ENCODE peak calls at places on chromosomes 3 and 15, in seven cellular contexts. One of them, this sample, is unnamed.
A peak's percentile ranks its signal among the peaks of the same experiment; 100 is the strongest.

GRCh38 chr3:72632129-72632528 is 216.1 kb downstream of the SHQ1 start:
- DNase-seq in Peyer's patch: no peak
- DNase-seq in MM.1S: no peak
- DNase-seq in right lobe of liver: no peak
- DNase-seq in stomach: no peak
- DNase-seq in AG04449: no peak
- DNase-seq in GM06990: no peak
- DNase-seq in this sample: no peak

GRCh38 chr3:197352382-197352781 is 54.0 kb upstream of the DLG1 start:
- DNase-seq in Peyer's patch: no peak
- DNase-seq in MM.1S: no peak
- DNase-seq in right lobe of liver: no peak
- DNase-seq in stomach: peak; percentile 67
- DNase-seq in AG04449: no peak
- DNase-seq in GM06990: no peak
- DNase-seq in this sample: no peak

GRCh38 chr3:66363133-66363532 is 137.7 kb downstream of the LRIG1 start:
- DNase-seq in Peyer's patch: no peak
- DNase-seq in MM.1S: no peak
- DNase-seq in right lobe of liver: no peak
- DNase-seq in stomach: no peak
- DNase-seq in AG04449: no peak
- DNase-seq in GM06990: no peak
- DNase-seq in this sample: no peak

GRCh38 chr3:74534611-74535010 is 79.8 kb downstream of the CNTN3 start:
- DNase-seq in Peyer's patch: no peak
- DNase-seq in MM.1S: no peak
- DNase-seq in right lobe of liver: no peak
- DNase-seq in stomach: no peak
- DNase-seq in AG04449: no peak
- DNase-seq in GM06990: no peak
- DNase-seq in this sample: no peak

GRCh38 chr3:66398228-66399025 is 102.4 kb downstream of the LRIG1 start:
- DNase-seq in Peyer's patch: no peak
- DNase-seq in MM.1S: no peak
- DNase-seq in right lobe of liver: no peak
- DNase-seq in stomach: no peak
- DNase-seq in AG04449: no peak
- DNase-seq in GM06990: no peak
- DNase-seq in this sample: no peak

GRCh38 chr3:124007186-124007585 is 15.3 kb upstream of the ROPN1 start:
- DNase-seq in Peyer's patch: no peak
- DNase-seq in MM.1S: no peak
- DNase-seq in right lobe of liver: no peak
- DNase-seq in stomach: no peak
- DNase-seq in AG04449: no peak
- DNase-seq in GM06990: no peak
- DNase-seq in this sample: no peak

GRCh38 chr15:94027571-94027970 is 203.8 kb upstream of the MCTP2 start:
- DNase-seq in Peyer's patch: no peak
- DNase-seq in MM.1S: no peak
- DNase-seq in right lobe of liver: no peak
- DNase-seq in stomach: no peak
- DNase-seq in AG04449: no peak
- DNase-seq in GM06990: no peak
- DNase-seq in this sample: no peak

GRCh38 chr3:20503394-20504082 is 317.5 kb upstream of the SGO1 start:
- DNase-seq in Peyer's patch: no peak
- DNase-seq in MM.1S: peak; percentile 12
- DNase-seq in right lobe of liver: peak; percentile 19
- DNase-seq in stomach: no peak
- DNase-seq in AG04449: no peak
- DNase-seq in GM06990: no peak
- DNase-seq in this sample: no peak

GRCh38 chr3:59809750-59810444 is 760.1 kb upstream of the CFAP20DC start:
- DNase-seq in Peyer's patch: no peak
- DNase-seq in MM.1S: no peak
- DNase-seq in right lobe of liver: no peak
- DNase-seq in stomach: no peak
- DNase-seq in AG04449: no peak
- DNase-seq in GM06990: peak; percentile 10
- DNase-seq in this sample: no peak

GRCh38 chr15:89463113-89463512 is 33.3 kb downstream of the RHCG start:
- DNase-seq in Peyer's patch: no peak
- DNase-seq in MM.1S: no peak
- DNase-seq in right lobe of liver: no peak
- DNase-seq in stomach: no peak
- DNase-seq in AG04449: no peak
- DNase-seq in GM06990: no peak
- DNase-seq in this sample: no peak

GRCh38 chr15:96804754-96805153 is 474.3 kb downstream of the NR2F2 start:
- DNase-seq in Peyer's patch: no peak
- DNase-seq in MM.1S: no peak
- DNase-seq in right lobe of liver: no peak
- DNase-seq in stomach: no peak
- DNase-seq in AG04449: no peak
- DNase-seq in GM06990: no peak
- DNase-seq in this sample: no peak

GRCh38 chr3:181717505-181717904 is 5.8 kb downstream of the SOX2 start:
- DNase-seq in Peyer's patch: no peak
- DNase-seq in MM.1S: no peak
- DNase-seq in right lobe of liver: no peak
- DNase-seq in stomach: no peak
- DNase-seq in AG04449: no peak
- DNase-seq in GM06990: no peak
- DNase-seq in this sample: no peak

GRCh38 chr3:139534444-139534812 is 5.1 kb downstream of the RBP1 start:
- DNase-seq in Peyer's patch: peak; percentile 46
- DNase-seq in MM.1S: no peak
- DNase-seq in right lobe of liver: peak; percentile 46
- DNase-seq in stomach: peak; percentile 37
- DNase-seq in AG04449: peak; percentile 33
- DNase-seq in GM06990: no peak
- DNase-seq in this sample: peak; percentile 50

GRCh38 chr3:196082471-196082971 is 631 bp upstream of the TFRC start:
- DNase-seq in Peyer's patch: no peak
- DNase-seq in MM.1S: no peak
- DNase-seq in right lobe of liver: no peak
- DNase-seq in stomach: no peak
- DNase-seq in AG04449: no peak
- DNase-seq in GM06990: no peak
- DNase-seq in this sample: no peak

GRCh38 chr15:91795281-91795680 is 58.2 kb upstream of the SLCO3A1 start:
- DNase-seq in Peyer's patch: no peak
- DNase-seq in MM.1S: no peak
- DNase-seq in right lobe of liver: no peak
- DNase-seq in stomach: no peak
- DNase-seq in AG04449: no peak
- DNase-seq in GM06990: no peak
- DNase-seq in this sample: no peak

GRCh38 chr15:75065467-75065850 is 42.1 kb downstream of the PPCDC start:
- DNase-seq in Peyer's patch: peak; percentile 45
- DNase-seq in MM.1S: peak; percentile 62
- DNase-seq in right lobe of liver: no peak
- DNase-seq in stomach: no peak
- DNase-seq in AG04449: no peak
- DNase-seq in GM06990: no peak
- DNase-seq in this sample: no peak

GRCh38 chr3:100695696-100696095 is 13.6 kb upstream of the TFG start:
- DNase-seq in Peyer's patch: no peak
- DNase-seq in MM.1S: no peak
- DNase-seq in right lobe of liver: no peak
- DNase-seq in stomach: no peak
- DNase-seq in AG04449: no peak
- DNase-seq in GM06990: no peak
- DNase-seq in this sample: no peak

GRCh38 chr3:100696161-100696560 is 13.1 kb upstream of the TFG start:
- DNase-seq in Peyer's patch: no peak
- DNase-seq in MM.1S: no peak
- DNase-seq in right lobe of liver: no peak
- DNase-seq in stomach: no peak
- DNase-seq in AG04449: no peak
- DNase-seq in GM06990: no peak
- DNase-seq in this sample: no peak

GRCh38 chr3:100698736-100699135 is 10.6 kb upstream of the TFG start:
- DNase-seq in Peyer's patch: no peak
- DNase-seq in MM.1S: no peak
- DNase-seq in right lobe of liver: no peak
- DNase-seq in stomach: no peak
- DNase-seq in AG04449: no peak
- DNase-seq in GM06990: no peak
- DNase-seq in this sample: no peak

GRCh38 chr3:100697723-100698285 is 11.5 kb upstream of the TFG start:
- DNase-seq in Peyer's patch: no peak
- DNase-seq in MM.1S: no peak
- DNase-seq in right lobe of liver: peak; percentile 49
- DNase-seq in stomach: no peak
- DNase-seq in AG04449: no peak
- DNase-seq in GM06990: no peak
- DNase-seq in this sample: no peak

DNA sequence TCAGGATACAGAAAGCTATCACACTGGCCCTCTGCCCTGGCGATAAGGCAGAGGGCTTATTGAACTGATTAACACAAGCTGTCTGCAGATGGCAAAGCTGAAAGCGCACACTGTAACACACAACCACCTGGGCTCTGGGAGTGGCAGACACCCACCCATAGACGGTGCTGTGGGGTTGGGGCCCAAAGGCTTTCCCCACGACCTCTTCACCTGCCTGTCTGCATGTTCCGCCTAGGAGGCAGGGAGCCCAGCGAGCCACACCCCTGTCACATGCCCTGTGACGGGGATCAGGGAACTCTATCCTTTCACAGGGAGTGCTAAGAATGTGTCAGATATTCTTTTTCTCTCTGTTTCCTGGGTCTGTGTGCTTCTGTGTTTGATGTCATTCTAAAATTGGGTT is 12.1 kb upstream of the TFG start:
- DNase-seq in Peyer's patch: peak; percentile 85
- DNase-seq in MM.1S: no peak
- DNase-seq in right lobe of liver: peak; percentile 79
- DNase-seq in stomach: no peak
- DNase-seq in AG04449: no peak
- DNase-seq in GM06990: no peak
- DNase-seq in this sample: no peak
- TF ChIP-seq CTCF in Peyer's patch: peak; percentile 35
- TF ChIP-seq CTCF in MM.1S: no peak
- TF ChIP-seq CTCF in right lobe of liver: no peak
- TF ChIP-seq CTCF in stomach: no peak
- TF ChIP-seq CTCF in AG04449: no peak
- TF ChIP-seq CTCF in GM06990: no peak
- TF ChIP-seq CTCF in this sample: no peak

GRCh38 chr3:107063351-107063750 is 313.9 kb upstream of the CCDC54 start:
- DNase-seq in Peyer's patch: no peak
- DNase-seq in MM.1S: no peak
- DNase-seq in right lobe of liver: no peak
- DNase-seq in stomach: no peak
- DNase-seq in AG04449: no peak
- DNase-seq in GM06990: no peak
- DNase-seq in this sample: no peak

GRCh38 chr3:107064445-107065060 is 312.7 kb upstream of the CCDC54 start:
- DNase-seq in Peyer's patch: peak; percentile 75
- DNase-seq in MM.1S: peak; percentile 74
- DNase-seq in right lobe of liver: peak; percentile 14
- DNase-seq in stomach: peak; percentile 51
- DNase-seq in AG04449: no peak
- DNase-seq in GM06990: no peak
- DNase-seq in this sample: peak; percentile 46

GRCh38 chr3:107067421-107067820 is 309.8 kb upstream of the CCDC54 start:
- DNase-seq in Peyer's patch: no peak
- DNase-seq in MM.1S: no peak
- DNase-seq in right lobe of liver: no peak
- DNase-seq in stomach: no peak
- DNase-seq in AG04449: no peak
- DNase-seq in GM06990: no peak
- DNase-seq in this sample: no peak

GRCh38 chr3:107065094-107065861 is 312.0 kb upstream of the CCDC54 start:
- DNase-seq in Peyer's patch: no peak
- DNase-seq in MM.1S: no peak
- DNase-seq in right lobe of liver: no peak
- DNase-seq in stomach: no peak
- DNase-seq in AG04449: no peak
- DNase-seq in GM06990: no peak
- DNase-seq in this sample: no peak

DNA sequence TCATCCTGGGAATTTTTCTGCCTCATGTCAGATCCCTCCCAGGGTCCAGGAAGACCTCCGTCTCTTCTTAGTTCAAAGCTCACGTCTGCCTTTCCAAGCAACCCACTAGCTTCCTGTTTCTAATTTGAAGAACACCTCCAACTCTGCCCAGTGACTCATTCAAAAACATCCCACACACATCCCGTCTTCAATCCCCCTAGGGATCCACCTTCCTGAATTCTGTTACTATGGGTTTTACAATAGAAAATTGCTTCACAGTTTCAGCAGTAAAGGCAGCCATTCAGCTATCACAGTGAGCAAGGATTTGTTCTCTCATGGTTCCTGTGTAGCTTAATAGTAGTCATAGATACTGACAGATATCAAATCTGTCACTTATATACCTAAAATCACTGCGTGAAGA is 308.3 kb upstream of the CCDC54 start:
- DNase-seq in Peyer's patch: no peak
- DNase-seq in MM.1S: no peak
- DNase-seq in right lobe of liver: no peak
- DNase-seq in stomach: no peak
- DNase-seq in AG04449: peak; percentile 52
- DNase-seq in GM06990: no peak
- DNase-seq in this sample: peak; percentile 67
- H3K4me3 ChIP-seq in Peyer's patch: no peak overlapping the region
- H3K4me3 ChIP-seq in MM.1S: no peak overlapping the region
- H3K4me3 ChIP-seq in right lobe of liver: no peak overlapping the region
- H3K4me3 ChIP-seq in stomach: no peak overlapping the region
- H3K4me3 ChIP-seq in AG04449: no peak overlapping the region
- H3K4me3 ChIP-seq in GM06990: no peak overlapping the region
- H3K4me3 ChIP-seq in this sample: no peak overlapping the region

GRCh38 chr3:67790043-67790442 is 135.6 kb upstream of the SUCLG2 start:
- DNase-seq in Peyer's patch: peak; percentile 73
- DNase-seq in MM.1S: peak; percentile 41
- DNase-seq in right lobe of liver: peak; percentile 25
- DNase-seq in stomach: peak; percentile 52
- DNase-seq in AG04449: no peak
- DNase-seq in GM06990: peak; percentile 6
- DNase-seq in this sample: peak; percentile 10
- TF ChIP-seq CTCF in Peyer's patch: peak; percentile 77
- TF ChIP-seq CTCF in MM.1S: peak; percentile 72
- TF ChIP-seq CTCF in right lobe of liver: peak; percentile 71
- TF ChIP-seq CTCF in stomach: peak; percentile 29
- TF ChIP-seq CTCF in AG04449: peak; percentile 67
- TF ChIP-seq CTCF in GM06990: peak; percentile 73
- TF ChIP-seq CTCF in this sample: peak; percentile 71

DNA sequence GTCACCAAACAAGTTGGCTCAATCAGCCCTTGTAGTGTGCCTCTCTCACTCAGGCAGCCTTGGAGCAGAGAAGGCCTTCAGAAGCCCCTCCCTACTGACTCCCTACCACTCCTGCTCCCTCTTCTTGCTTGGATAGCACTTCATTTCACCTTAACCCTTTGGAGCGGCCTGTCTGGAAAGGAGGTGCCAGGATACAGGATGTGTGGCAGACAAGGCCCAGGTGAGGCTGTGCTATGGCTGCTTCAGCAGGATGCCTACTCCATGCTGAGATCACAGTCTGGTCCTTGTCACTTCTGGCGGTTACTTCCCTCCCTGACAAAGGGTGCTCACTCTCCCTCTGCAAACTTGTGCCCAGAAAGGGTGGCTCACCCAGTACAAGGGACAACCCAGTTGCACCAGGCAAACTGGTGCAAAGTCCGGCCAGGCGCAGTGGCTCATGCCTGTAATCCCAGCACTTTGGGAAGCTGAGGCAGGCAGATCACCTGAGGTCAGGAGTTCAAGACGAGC is 1.0 kb downstream of the MON1A start:
- DNase-seq in Peyer's patch: peak; percentile 75
- DNase-seq in MM.1S: no peak
- DNase-seq in right lobe of liver: no peak
- DNase-seq in stomach: no peak
- DNase-seq in AG04449: no peak
- DNase-seq in GM06990: no peak
- DNase-seq in this sample: no peak
- H3K4me3 ChIP-seq in Peyer's patch: no peak overlapping the region
- H3K4me3 ChIP-seq in MM.1S: peak overlapping the region; percentile 76
- H3K4me3 ChIP-seq in right lobe of liver: peak overlapping the region; percentile 82
- H3K4me3 ChIP-seq in stomach: peak overlapping the region; percentile 82
- H3K4me3 ChIP-seq in AG04449: peak overlapping the region; percentile 2
- H3K4me3 ChIP-seq in GM06990: peak overlapping the region; percentile 83
- H3K4me3 ChIP-seq in this sample: no peak overlapping the region

This sample was measured in AG09309.